ENCODE peak calls at places on chromosome 15, in eight cellular contexts. One of them, this sample, is unnamed.

GRCh38 chr15:58932791-58933310 is 628 bp downstream of the SLTM start:
- DNase-seq in fibroblast of pulmonary artery: peak
- DNase-seq in B cell: no peak
- DNase-seq in tibial artery: no peak
- DNase-seq in WTC11: no peak
- DNase-seq in transverse colon: no peak
- DNase-seq in upper lobe of right lung: no peak
- DNase-seq in fibroblast of mammary gland: no peak
- DNase-seq in this sample: no peak

GRCh38 chr15:41933771-41934170 is 38.6 kb downstream of the EHD4 start:
- DNase-seq in transverse colon: peak
- DNase-seq in upper lobe of right lung: no peak
- DNase-seq in fibroblast of pulmonary artery: no peak
- DNase-seq in fibroblast of mammary gland: peak
- DNase-seq in tibial artery: no peak
- DNase-seq in B cell: no peak
- DNase-seq in WTC11: no peak
- DNase-seq in this sample: no peak

GRCh38 chr15:42046597-42046996 is 25.8 kb upstream of the PLA2G4E start:
- DNase-seq in B cell: no peak
- DNase-seq in fibroblast of pulmonary artery: no peak
- DNase-seq in upper lobe of right lung: no peak
- DNase-seq in WTC11: no peak
- DNase-seq in fibroblast of mammary gland: no peak
- DNase-seq in transverse colon: no peak
- DNase-seq in tibial artery: no peak
- DNase-seq in this sample: no peak

GRCh38 chr15:36472672-36473071 is 106.8 kb upstream of the CDIN1 start:
- DNase-seq in upper lobe of right lung: no peak
- DNase-seq in WTC11: no peak
- DNase-seq in fibroblast of mammary gland: peak
- DNase-seq in transverse colon: no peak
- DNase-seq in tibial artery: no peak
- DNase-seq in B cell: no peak
- DNase-seq in fibroblast of pulmonary artery: no peak
- DNase-seq in this sample: no peak

GRCh38 chr15:101805605-101806345 is 2.5 kb downstream of the OR4F6 start:
- DNase-seq in upper lobe of right lung: no peak
- DNase-seq in transverse colon: no peak
- DNase-seq in fibroblast of mammary gland: no peak
- DNase-seq in WTC11: no peak
- DNase-seq in B cell: no peak
- DNase-seq in tibial artery: no peak
- DNase-seq in fibroblast of pulmonary artery: no peak
- DNase-seq in this sample: no peak

GRCh38 chr15:83848315-83849050 is 194.6 kb downstream of the ADAMTSL3 start:
- DNase-seq in B cell: no peak
- DNase-seq in fibroblast of pulmonary artery: peak
- DNase-seq in upper lobe of right lung: no peak
- DNase-seq in fibroblast of mammary gland: peak
- DNase-seq in transverse colon: no peak
- DNase-seq in WTC11: no peak
- DNase-seq in tibial artery: no peak
- DNase-seq in this sample: no peak

GRCh38 chr15:27017168-27017809 is 46.3 kb downstream of the GABRG3 start:
- DNase-seq in fibroblast of pulmonary artery: peak
- DNase-seq in B cell: no peak
- DNase-seq in upper lobe of right lung: no peak
- DNase-seq in WTC11: peak
- DNase-seq in fibroblast of mammary gland: peak
- DNase-seq in transverse colon: no peak
- DNase-seq in tibial artery: no peak
- DNase-seq in this sample: peak

GRCh38 chr15:98894312-98894711 is 113.3 kb downstream of the PGPEP1L start:
- DNase-seq in tibial artery: no peak
- DNase-seq in transverse colon: no peak
- DNase-seq in fibroblast of mammary gland: peak
- DNase-seq in B cell: no peak
- DNase-seq in fibroblast of pulmonary artery: no peak
- DNase-seq in WTC11: no peak
- DNase-seq in upper lobe of right lung: no peak
- DNase-seq in this sample: no peak

GRCh38 chr15:33098082-33099058 is 96.1 kb downstream of the FMN1 start:
- DNase-seq in WTC11: no peak
- DNase-seq in tibial artery: no peak
- DNase-seq in fibroblast of pulmonary artery: peak
- DNase-seq in transverse colon: no peak
- DNase-seq in B cell: no peak
- DNase-seq in fibroblast of mammary gland: peak
- DNase-seq in upper lobe of right lung: no peak
- DNase-seq in this sample: no peak

GRCh38 chr15:56930663-56931313 is 12.3 kb downstream of the TCF12 start:
- DNase-seq in fibroblast of pulmonary artery: no peak
- DNase-seq in fibroblast of mammary gland: no peak
- DNase-seq in WTC11: no peak
- DNase-seq in B cell: no peak
- DNase-seq in transverse colon: no peak
- DNase-seq in upper lobe of right lung: no peak
- DNase-seq in tibial artery: no peak
- DNase-seq in this sample: no peak

GRCh38 chr15:28945626-28946215 is 59.9 kb downstream of the APBA2 start:
- DNase-seq in fibroblast of mammary gland: no peak
- DNase-seq in upper lobe of right lung: no peak
- DNase-seq in transverse colon: no peak
- DNase-seq in B cell: no peak
- DNase-seq in fibroblast of pulmonary artery: no peak
- DNase-seq in tibial artery: peak
- DNase-seq in WTC11: no peak
- DNase-seq in this sample: no peak

GRCh38 chr15:98896002-98896721 is 111.4 kb downstream of the PGPEP1L start:
- DNase-seq in fibroblast of pulmonary artery: peak
- DNase-seq in upper lobe of right lung: no peak
- DNase-seq in B cell: no peak
- DNase-seq in WTC11: no peak
- DNase-seq in tibial artery: no peak
- DNase-seq in fibroblast of mammary gland: peak
- DNase-seq in transverse colon: no peak
- DNase-seq in this sample: no peak

GRCh38 chr15:33844597-33844996 is 123.7 kb upstream of the CHRM5 start:
- DNase-seq in WTC11: no peak
- DNase-seq in tibial artery: no peak
- DNase-seq in fibroblast of pulmonary artery: no peak
- DNase-seq in B cell: no peak
- DNase-seq in fibroblast of mammary gland: no peak
- DNase-seq in upper lobe of right lung: no peak
- DNase-seq in transverse colon: no peak
- DNase-seq in this sample: no peak

GRCh38 chr15:75693501-75694240 is 19.0 kb downstream of the CSPG4 start:
- DNase-seq in B cell: no peak
- DNase-seq in transverse colon: no peak
- DNase-seq in fibroblast of mammary gland: peak
- DNase-seq in fibroblast of pulmonary artery: peak
- DNase-seq in tibial artery: no peak
- DNase-seq in WTC11: no peak
- DNase-seq in upper lobe of right lung: no peak
- DNase-seq in this sample: no peak

GRCh38 chr15:75695634-75696302 is 16.9 kb downstream of the CSPG4 start:
- DNase-seq in tibial artery: no peak
- DNase-seq in fibroblast of pulmonary artery: no peak
- DNase-seq in fibroblast of mammary gland: no peak
- DNase-seq in B cell: peak
- DNase-seq in upper lobe of right lung: no peak
- DNase-seq in transverse colon: no peak
- DNase-seq in WTC11: no peak
- DNase-seq in this sample: peak

GRCh38 chr15:75695206-75695605 is 17.4 kb downstream of the CSPG4 start:
- DNase-seq in WTC11: no peak
- DNase-seq in upper lobe of right lung: no peak
- DNase-seq in tibial artery: no peak
- DNase-seq in transverse colon: no peak
- DNase-seq in B cell: peak
- DNase-seq in fibroblast of mammary gland: no peak
- DNase-seq in fibroblast of pulmonary artery: no peak
- DNase-seq in this sample: peak

GRCh38 chr15:75696303-75696657 is 16.4 kb downstream of the CSPG4 start:
- DNase-seq in fibroblast of pulmonary artery: no peak
- DNase-seq in B cell: peak
- DNase-seq in WTC11: no peak
- DNase-seq in fibroblast of mammary gland: peak
- DNase-seq in transverse colon: no peak
- DNase-seq in tibial artery: peak
- DNase-seq in upper lobe of right lung: no peak
- DNase-seq in this sample: peak

DNA sequence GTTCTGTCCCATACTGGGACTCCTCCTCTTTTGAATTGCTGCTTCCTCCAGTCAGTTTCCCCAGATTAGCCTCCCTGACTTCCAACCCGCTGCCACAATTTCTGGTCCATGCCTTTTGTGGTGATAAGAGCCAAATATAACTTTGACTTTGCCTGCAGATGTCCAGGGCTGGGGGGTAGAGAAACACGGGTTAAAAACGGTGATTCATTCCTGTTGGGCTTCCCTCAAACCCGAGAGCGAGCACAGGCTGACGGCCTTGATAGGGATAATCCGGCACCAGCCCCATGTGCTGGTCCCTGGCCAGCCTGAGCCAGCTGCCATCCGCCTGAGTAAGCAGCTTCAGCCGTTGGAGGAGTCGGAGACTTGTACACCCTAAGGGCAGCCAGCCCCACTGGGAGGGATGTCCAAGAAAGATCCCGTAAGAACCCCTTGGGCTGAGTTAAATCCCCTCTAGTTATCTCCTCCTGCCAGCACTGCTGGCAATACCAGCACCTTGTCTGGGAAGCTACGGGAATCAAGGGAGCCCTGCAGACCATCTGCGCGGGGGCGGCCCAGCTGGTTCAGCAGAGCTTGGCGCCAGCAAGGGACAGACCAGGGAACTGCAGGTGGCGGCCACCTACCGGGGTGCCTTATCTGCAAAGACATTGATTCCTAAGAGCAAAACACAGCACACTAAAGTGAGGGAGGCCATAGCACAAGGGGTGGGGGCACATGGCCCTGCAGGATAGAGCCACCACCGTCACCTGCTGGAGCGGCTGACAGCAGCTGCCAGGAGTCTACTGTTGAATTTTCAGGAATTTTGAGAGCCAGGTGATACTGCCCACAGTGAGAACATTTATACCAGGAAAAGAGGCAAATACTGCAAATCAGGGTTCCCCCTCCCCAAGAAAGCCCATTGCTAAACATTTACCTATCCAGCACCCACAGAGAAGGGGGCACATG is 18.1 kb downstream of the CSPG4 start:
- DNase-seq in B cell: peak
- DNase-seq in upper lobe of right lung: no peak
- DNase-seq in transverse colon: peak
- DNase-seq in tibial artery: peak
- DNase-seq in fibroblast of pulmonary artery: peak
- DNase-seq in fibroblast of mammary gland: peak
- DNase-seq in WTC11: peak
- DNase-seq in this sample: peak
- TF ChIP-seq CTCF in B cell: peak
- TF ChIP-seq CTCF in upper lobe of right lung: peak
- TF ChIP-seq CTCF in transverse colon: peak
- TF ChIP-seq CTCF in tibial artery: peak
- TF ChIP-seq CTCF in fibroblast of pulmonary artery: peak
- TF ChIP-seq CTCF in fibroblast of mammary gland: peak
- TF ChIP-seq CTCF in WTC11: no peak
- TF ChIP-seq CTCF in this sample: peak

GRCh38 chr15:39171944-39172368 is 408.9 kb upstream of the THBS1 start:
- DNase-seq in tibial artery: peak
- DNase-seq in B cell: no peak
- DNase-seq in transverse colon: peak
- DNase-seq in WTC11: peak
- DNase-seq in fibroblast of mammary gland: peak
- DNase-seq in upper lobe of right lung: peak
- DNase-seq in fibroblast of pulmonary artery: peak
- DNase-seq in this sample: no peak
- TF ChIP-seq CTCF in tibial artery: peak
- TF ChIP-seq CTCF in B cell: no peak
- TF ChIP-seq CTCF in transverse colon: no peak
- TF ChIP-seq CTCF in WTC11: no peak
- TF ChIP-seq CTCF in fibroblast of mammary gland: peak
- TF ChIP-seq CTCF in upper lobe of right lung: peak
- TF ChIP-seq CTCF in fibroblast of pulmonary artery: peak
- TF ChIP-seq CTCF in this sample: peak

DNA sequence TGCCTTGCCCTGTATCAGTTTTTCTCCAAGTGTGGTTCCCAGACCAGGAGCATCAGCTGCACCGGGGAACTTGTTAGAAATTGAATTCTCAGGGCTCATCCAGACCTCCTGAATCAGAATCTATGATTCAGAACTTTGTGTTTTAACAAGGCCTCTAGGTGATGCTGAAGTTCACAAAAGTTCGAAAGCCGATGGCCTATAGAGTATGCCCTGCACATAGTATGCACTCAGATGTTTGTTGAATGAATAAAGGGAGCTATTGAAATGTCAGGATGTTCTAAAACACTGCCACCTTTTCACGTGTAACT is 666 bp upstream of the LARP6 start:
- DNase-seq in transverse colon: no peak
- DNase-seq in B cell: no peak
- DNase-seq in tibial artery: no peak
- DNase-seq in fibroblast of mammary gland: peak
- DNase-seq in fibroblast of pulmonary artery: peak
- DNase-seq in upper lobe of right lung: no peak
- DNase-seq in WTC11: no peak
- DNase-seq in this sample: peak
- TF ChIP-seq CTCF in transverse colon: no peak
- TF ChIP-seq CTCF in B cell: no peak
- TF ChIP-seq CTCF in tibial artery: no peak
- TF ChIP-seq CTCF in fibroblast of mammary gland: peak
- TF ChIP-seq CTCF in fibroblast of pulmonary artery: no peak
- TF ChIP-seq CTCF in upper lobe of right lung: no peak
- TF ChIP-seq CTCF in WTC11: no peak
- TF ChIP-seq CTCF in this sample: peak

GRCh38 chr15:85717212-85717611 is 77.5 kb downstream of the KLHL25 start:
- DNase-seq in upper lobe of right lung: no peak
- DNase-seq in B cell: no peak
- DNase-seq in WTC11: no peak
- DNase-seq in transverse colon: no peak
- DNase-seq in fibroblast of mammary gland: no peak
- DNase-seq in tibial artery: no peak
- DNase-seq in fibroblast of pulmonary artery: no peak
- DNase-seq in this sample: no peak
- TF ChIP-seq CTCF in upper lobe of right lung: no peak
- TF ChIP-seq CTCF in B cell: no peak
- TF ChIP-seq CTCF in WTC11: no peak
- TF ChIP-seq CTCF in transverse colon: no peak
- TF ChIP-seq CTCF in fibroblast of mammary gland: no peak
- TF ChIP-seq CTCF in tibial artery: no peak
- TF ChIP-seq CTCF in fibroblast of pulmonary artery: no peak
- TF ChIP-seq CTCF in this sample: no peak

DNA sequence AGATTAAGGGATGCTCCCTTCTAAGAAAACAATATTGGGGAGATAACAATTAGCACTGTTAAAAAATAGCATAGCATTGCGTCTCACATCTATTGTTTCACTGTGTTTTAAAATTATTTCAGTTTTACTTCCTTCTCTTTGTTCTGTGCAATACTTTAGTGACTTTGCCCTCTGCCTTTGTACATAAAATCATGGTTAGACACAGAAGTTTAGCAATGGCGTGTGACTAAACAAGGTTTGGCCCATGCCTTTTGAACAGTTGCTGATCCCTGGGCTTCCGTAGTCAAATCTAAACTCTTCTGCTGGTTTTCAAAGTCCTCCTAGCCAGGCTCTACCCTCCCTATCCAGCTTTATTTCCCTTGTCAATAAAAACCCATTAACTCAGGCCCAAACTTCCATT is 123.6 kb upstream of the SLC24A5 start:
- DNase-seq in tibial artery: no peak
- DNase-seq in fibroblast of mammary gland: no peak
- DNase-seq in fibroblast of pulmonary artery: no peak
- DNase-seq in B cell: no peak
- DNase-seq in transverse colon: no peak
- DNase-seq in upper lobe of right lung: no peak
- DNase-seq in WTC11: no peak
- DNase-seq in this sample: no peak
- TF ChIP-seq CTCF in tibial artery: no peak
- TF ChIP-seq CTCF in fibroblast of mammary gland: no peak
- TF ChIP-seq CTCF in fibroblast of pulmonary artery: no peak
- TF ChIP-seq CTCF in B cell: no peak
- TF ChIP-seq CTCF in transverse colon: no peak
- TF ChIP-seq CTCF in upper lobe of right lung: no peak
- TF ChIP-seq CTCF in WTC11: no peak
- TF ChIP-seq CTCF in this sample: no peak

This sample was measured in GM13977.